ENCODE peak calls at places on chromosomes 16 and 17, in six cellular contexts. T is tibial nerve, N is transverse colon, A is fibroblast of lung, G is stomach, K is A549. Z is an unnamed sample.

GRCh38 chr17:65366102-65366844 is 195.2 kb downstream of the AXIN2 start:
- DNase-seq in T (no peak), N (no peak), A (no peak), G (no peak), K (no peak), Z (no peak)

GRCh38 chr16:19179890-19180490 is 11.9 kb downstream of the SYT17 start:
- DNase-seq in T (no peak), N (peak; percentile 78), A (peak; percentile 44), G (peak; percentile 72), K (peak; percentile 76), Z (peak; percentile 48)

GRCh38 chr17:7720125-7720524 is 2.6 kb downstream of the DNAH2 start:
- DNase-seq in T (no peak), N (no peak), A (no peak), G (no peak), K (no peak), Z (no peak)

GRCh38 chr17:70752966-70753467 is 583.7 kb downstream of the KCNJ2 start:
- DNase-seq in T (no peak), N (no peak), A (no peak), G (no peak), K (no peak), Z (no peak)

GRCh38 chr17:61647044-61647443 is 56.0 kb upstream of the NACA2 start:
- DNase-seq in T (no peak), N (no peak), A (peak; percentile 68), G (no peak), K (no peak), Z (peak; percentile 70)

GRCh38 chr16:80596507-80597207 is 55.9 kb downstream of the DYNLRB2 start:
- DNase-seq in T (no peak), N (no peak), A (no peak), G (no peak), K (no peak), Z (no peak)

GRCh38 chr17:49409066-49409465 is 5.6 kb downstream of the PHB1 start:
- DNase-seq in T (no peak), N (peak; percentile 71), A (no peak), G (peak; percentile 35), K (no peak), Z (no peak)

GRCh38 chr16:626787-627457 is 3.9 kb upstream of the WFIKKN1 start:
- DNase-seq in T (no peak), N (no peak), A (peak; percentile 97), G (no peak), K (peak; percentile 97), Z (peak; percentile 94)

GRCh38 chr16:47928008-47928407 is 227.8 kb downstream of the ABCC12 start:
- DNase-seq in T (no peak), N (no peak), A (no peak), G (no peak), K (no peak), Z (no peak)

GRCh38 chr16:48542020-48542473 is 67.9 kb downstream of the N4BP1 start:
- DNase-seq in T (peak; percentile 47), N (peak; percentile 48), A (peak; percentile 75), G (no peak), K (peak; percentile 56), Z (peak; percentile 71)

GRCh38 chr17:10075919-10076318 is 122.5 kb downstream of the GAS7 start:
- DNase-seq in T (no peak), N (no peak), A (no peak), G (no peak), K (no peak), Z (no peak)

GRCh38 chr17:56358651-56359050 is 205.4 kb downstream of the ANKFN1 start:
- DNase-seq in T (no peak), N (no peak), A (no peak), G (no peak), K (no peak), Z (no peak)

GRCh38 chr17:17816240-17816814 is 20.5 kb downstream of the SREBF1 start:
- DNase-seq in T (no peak), N (no peak), A (no peak), G (no peak), K (no peak), Z (no peak)

GRCh38 chr16:28181557-28181914 is 30.2 kb downstream of the XPO6 start:
- DNase-seq in T (no peak), N (no peak), A (peak; percentile 93), G (peak; percentile 35), K (peak; percentile 55), Z (peak; percentile 95)

GRCh38 chr17:40511667-40512221 is 10.3 kb upstream of the TNS4 start:
- DNase-seq in T (no peak), N (no peak), A (no peak), G (no peak), K (no peak), Z (no peak)

GRCh38 chr17:50961282-50962220 is 95.4 kb upstream of the TOB1 start:
- DNase-seq in T (no peak), N (no peak), A (no peak), G (no peak), K (no peak), Z (no peak)

GRCh38 chr16:81946206-81946605 is 65.1 kb downstream of the SDR42E1 start:
- DNase-seq in T (no peak), N (no peak), A (no peak), G (no peak), K (no peak), Z (peak; percentile 84)

GRCh38 chr16:83781-84615 is 6.0 kb downstream of the MPG start:
- DNase-seq in T (no peak), N (no peak), A (peak; percentile 33), G (no peak), K (no peak), Z (no peak)

GRCh38 chr17:20925091-20925490 is 117.7 kb downstream of the USP22 start:
- DNase-seq in T (no peak), N (no peak), A (peak; percentile 43), G (no peak), K (no peak), Z (no peak)

GRCh38 chr16:1010815-1011214 is 29.2 kb downstream of the SOX8 start:
- DNase-seq in T (no peak), N (no peak), A (no peak), G (no peak), K (no peak), Z (no peak)

DNA sequence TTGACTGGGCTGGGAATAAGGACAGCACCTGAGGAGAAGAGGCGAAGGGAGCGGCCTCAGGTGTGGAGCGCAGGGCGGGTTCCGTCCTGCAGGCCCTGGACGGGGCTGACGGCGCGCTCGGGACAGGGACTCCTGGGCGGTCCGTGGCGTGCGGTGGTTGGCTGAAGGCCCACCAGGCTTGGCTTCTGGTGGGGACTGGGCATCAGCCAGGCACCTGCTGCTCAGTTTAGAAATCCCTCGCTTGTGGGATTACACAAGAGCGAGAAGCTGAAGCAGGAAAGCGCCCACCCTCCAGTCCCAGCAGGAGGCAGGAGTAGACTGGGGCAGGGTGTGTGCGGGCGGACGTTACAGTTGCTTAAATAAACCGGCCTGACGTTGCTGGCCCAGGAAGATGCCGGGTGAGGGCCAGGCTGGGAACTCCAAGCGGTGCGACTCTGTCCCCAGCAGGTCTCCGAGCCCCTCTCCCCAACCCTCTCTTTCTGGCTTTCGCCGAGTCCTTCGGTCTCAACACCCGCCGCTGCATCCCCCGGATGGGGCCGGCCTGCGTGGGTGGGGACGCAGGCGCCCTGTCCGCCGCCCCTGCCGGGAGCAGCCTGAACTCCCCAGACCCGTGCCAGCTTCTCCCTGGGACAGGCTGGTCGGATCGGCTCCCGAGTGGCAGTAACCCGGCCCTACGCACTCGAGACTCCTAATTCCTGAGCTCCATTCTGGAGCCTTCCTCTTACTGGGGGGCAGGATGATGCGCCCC is 639 bp downstream of the MIF4GD start:
- DNase-seq in T (no peak), N (peak; percentile 78), A (peak; percentile 76), G (peak; percentile 66), K (peak; percentile 88), Z (peak; percentile 80)
- TF ChIP-seq CTCF in T (peak; percentile 10), N (peak; percentile 25), A (peak; percentile 36), G (no peak), K (no peak), Z (peak; percentile 60)

GRCh38 chr16:86158688-86159360 is 259.9 kb downstream of the IRF8 start:
- DNase-seq in T (no peak), N (no peak), A (peak; percentile 26), G (no peak), K (no peak), Z (peak; percentile 3)
- H3K4me3 ChIP-seq in T (no peak overlapping the region), N (no peak overlapping the region), A (no peak overlapping the region), G (no peak overlapping the region), K (no peak overlapping the region), Z (no peak overlapping the region)

DNA sequence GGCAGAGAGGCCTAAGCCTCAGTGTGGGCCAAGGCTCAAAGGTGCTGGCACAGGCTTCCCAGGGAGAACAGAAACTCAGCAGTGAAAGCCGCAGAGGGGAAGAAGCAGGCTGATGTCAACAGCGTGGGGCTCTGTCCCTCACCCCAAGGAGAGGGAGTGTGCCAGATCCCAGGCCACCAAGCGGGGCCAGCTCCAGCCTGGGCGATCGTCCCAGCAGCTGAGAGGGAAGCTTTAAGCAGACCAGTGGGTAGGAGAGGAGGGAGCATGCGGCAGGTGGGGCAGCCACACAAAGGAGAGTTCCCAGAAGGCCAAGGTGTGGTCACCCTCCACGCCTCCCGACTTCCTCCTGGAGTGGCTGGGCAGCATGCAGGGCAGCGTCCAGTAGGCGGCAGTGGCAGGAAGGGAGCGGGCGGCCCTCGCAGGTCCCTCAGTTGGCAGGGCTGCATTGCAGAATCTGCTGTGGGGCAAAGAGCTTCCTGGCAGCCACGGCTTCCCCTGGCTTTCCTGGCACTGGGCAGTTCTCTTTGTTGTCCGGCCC is 6.0 kb downstream of the SYNGR2 start:
- DNase-seq in T (no peak), N (peak; percentile 91), A (no peak), G (peak; percentile 96), K (no peak), Z (no peak)
- TF ChIP-seq CTCF in T (peak; percentile 28), N (peak; percentile 62), A (no peak), G (peak; percentile 65), K (no peak), Z (no peak)

DNA sequence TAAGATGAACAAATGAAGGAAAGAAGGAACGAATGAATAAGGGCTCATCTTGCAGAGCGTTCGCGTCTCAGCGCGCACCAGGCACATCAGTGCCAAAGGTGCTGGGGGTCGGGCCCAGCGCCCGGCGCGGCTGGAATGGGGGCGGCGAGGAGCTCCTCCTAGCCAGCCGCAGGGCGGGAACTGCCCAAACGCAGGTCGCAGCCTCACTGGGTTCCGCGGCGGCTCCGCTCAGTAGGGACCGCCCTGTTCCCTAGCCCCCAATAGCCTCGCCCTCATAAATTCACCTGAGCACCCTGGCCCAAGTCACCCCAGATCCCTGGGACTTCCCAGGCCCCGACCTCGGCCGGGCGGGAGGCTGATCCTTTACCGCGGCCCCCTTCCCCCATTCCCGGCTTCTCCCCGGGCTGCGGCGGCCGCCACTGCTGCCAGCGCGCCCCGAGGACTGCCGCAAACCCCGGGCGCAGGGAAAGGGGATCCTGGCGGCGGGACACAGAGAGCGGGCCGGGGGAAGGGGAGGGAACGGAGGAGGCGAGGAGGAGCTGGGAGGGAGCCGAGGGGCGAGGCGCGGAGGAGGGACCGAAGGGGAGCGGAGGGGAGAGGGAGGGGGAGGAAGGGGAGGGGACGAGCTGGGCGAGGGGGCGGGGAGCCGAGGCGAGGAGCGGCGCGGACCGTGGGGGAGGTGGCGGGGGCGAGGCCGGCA is 377 bp upstream of the CRHR1 start:
- DNase-seq in T (no peak), N (no peak), A (no peak), G (no peak), K (peak; percentile 45), Z (no peak)
- H3K4me3 ChIP-seq in T (peak overlapping the region; percentile 33), N (peak overlapping the region; percentile 18), A (no peak overlapping the region), G (peak overlapping the region; percentile 64), K (peak overlapping the region; percentile 50), Z (no peak overlapping the region)

Z was measured in AG10803.